ENCODE peak calls at places on chromosomes 4 and X, in four cellular contexts. One of them, this sample, is unnamed.

GRCh38 chr4:170675568-170676262 is 586.0 kb upstream of the AADAT start:
- DNase-seq in HCT116: no peak
- DNase-seq in K562: no peak
- DNase-seq in HepG2: no peak
- DNase-seq in this sample: no peak

GRCh38 chrX:120485562-120486520 is 16.7 kb upstream of the LAMP2 start:
- DNase-seq in HCT116: peak; percentile 80
- DNase-seq in K562: peak; percentile 59
- DNase-seq in HepG2: peak; percentile 94
- DNase-seq in this sample: peak; percentile 71

GRCh38 chr4:2830632-2831610 is 12.7 kb upstream of the ADD1 start:
- DNase-seq in HCT116: no peak
- DNase-seq in K562: no peak
- DNase-seq in HepG2: no peak
- DNase-seq in this sample: no peak

GRCh38 chr4:160159457-160159856 is 1056.6 kb downstream of the RAPGEF2 start:
- DNase-seq in HCT116: no peak
- DNase-seq in K562: no peak
- DNase-seq in HepG2: no peak
- DNase-seq in this sample: no peak

GRCh38 chrX:56728752-56729151 is 291 bp upstream of the NBDY start:
- DNase-seq in HCT116: no peak
- DNase-seq in K562: no peak
- DNase-seq in HepG2: no peak
- DNase-seq in this sample: no peak

GRCh38 chrX:139844163-139844562 is 88.7 kb downstream of the ATP11C start:
- DNase-seq in HCT116: no peak
- DNase-seq in K562: no peak
- DNase-seq in HepG2: no peak
- DNase-seq in this sample: no peak

GRCh38 chr4:55866973-55867574 is 13.6 kb downstream of the EXOC1 start:
- DNase-seq in HCT116: peak; percentile 51
- DNase-seq in K562: peak; percentile 47
- DNase-seq in HepG2: peak; percentile 65
- DNase-seq in this sample: no peak

GRCh38 chr4:44740201-44740600 is 13.8 kb upstream of the GNPDA2 start:
- DNase-seq in HCT116: no peak
- DNase-seq in K562: no peak
- DNase-seq in HepG2: no peak
- DNase-seq in this sample: no peak

GRCh38 chr4:138178566-138178965 is 63.6 kb downstream of the SLC7A11 start:
- DNase-seq in HCT116: no peak
- DNase-seq in K562: no peak
- DNase-seq in HepG2: no peak
- DNase-seq in this sample: no peak

GRCh38 chr4:152981842-152982241 is 45.7 kb downstream of the FHDC1 start:
- DNase-seq in HCT116: no peak
- DNase-seq in K562: no peak
- DNase-seq in HepG2: no peak
- DNase-seq in this sample: no peak

GRCh38 chrX:13816899-13817298 is at the start of gene GPM6B:
- DNase-seq in HCT116: no peak
- DNase-seq in K562: no peak
- DNase-seq in HepG2: no peak
- DNase-seq in this sample: no peak

GRCh38 chrX:39899059-39899458 is 198.7 kb downstream of the BCOR start:
- DNase-seq in HCT116: no peak
- DNase-seq in K562: no peak
- DNase-seq in HepG2: no peak
- DNase-seq in this sample: no peak

GRCh38 chr4:136709897-136710296 is 822.4 kb downstream of the PCDH18 start:
- DNase-seq in HCT116: no peak
- DNase-seq in K562: no peak
- DNase-seq in HepG2: no peak
- DNase-seq in this sample: no peak

GRCh38 chrX:115940888-115941332 is 229.6 kb upstream of the AGTR2 start:
- DNase-seq in HCT116: no peak
- DNase-seq in K562: no peak
- DNase-seq in HepG2: peak; percentile 83
- DNase-seq in this sample: no peak

GRCh38 chr4:104938624-104939023 is 208.1 kb upstream of the TET2 start:
- DNase-seq in HCT116: no peak
- DNase-seq in K562: no peak
- DNase-seq in HepG2: no peak
- DNase-seq in this sample: no peak

GRCh38 chr4:87493147-87493546 is 36.0 kb downstream of the SPARCL1 start:
- DNase-seq in HCT116: no peak
- DNase-seq in K562: no peak
- DNase-seq in HepG2: no peak
- DNase-seq in this sample: no peak

GRCh38 chr4:52638717-52639116 is 20.4 kb downstream of the USP46 start:
- DNase-seq in HCT116: no peak
- DNase-seq in K562: no peak
- DNase-seq in HepG2: no peak
- DNase-seq in this sample: no peak

GRCh38 chr4:98387345-98388017 is 126.3 kb downstream of the RAP1GDS1 start:
- DNase-seq in HCT116: no peak
- DNase-seq in K562: peak; percentile 9
- DNase-seq in HepG2: no peak
- DNase-seq in this sample: no peak

GRCh38 chr4:38013461-38014366 is 53.5 kb downstream of the PTTG2 start:
- DNase-seq in HCT116: peak; percentile 31
- DNase-seq in K562: no peak
- DNase-seq in HepG2: no peak
- DNase-seq in this sample: peak; percentile 10

GRCh38 chr4:109864134-109864533 is 16.2 kb downstream of the LRIT3 start:
- DNase-seq in HCT116: no peak
- DNase-seq in K562: no peak
- DNase-seq in HepG2: no peak
- DNase-seq in this sample: no peak

GRCh38 chr4:8198906-8199593 is at the start of gene SH3TC1:
- DNase-seq in HCT116: peak; percentile 46
- DNase-seq in K562: peak; percentile 58
- DNase-seq in HepG2: peak; percentile 86
- DNase-seq in this sample: no peak

GRCh38 chr4:102388636-102389035 is 43.4 kb upstream of the SLC39A8 start:
- DNase-seq in HCT116: no peak
- DNase-seq in K562: no peak
- DNase-seq in HepG2: no peak
- DNase-seq in this sample: no peak

GRCh38 chr4:184457530-184458249 is 16.7 kb downstream of the IRF2 start:
- DNase-seq in HCT116: no peak
- DNase-seq in K562: no peak
- DNase-seq in HepG2: no peak
- DNase-seq in this sample: no peak

GRCh38 chr4:1251773-1252066 is 2.8 kb upstream of the CTBP1 start:
- DNase-seq in HCT116: no peak
- DNase-seq in K562: no peak
- DNase-seq in HepG2: no peak
- DNase-seq in this sample: no peak

GRCh38 chr4:57131849-57132745 is 21.9 kb upstream of the IGFBP7 start:
- DNase-seq in HCT116: no peak
- DNase-seq in K562: no peak
- DNase-seq in HepG2: peak; percentile 18
- DNase-seq in this sample: no peak

GRCh38 chr4:148954011-148954749 is 512.0 kb upstream of the NR3C2 start:
- DNase-seq in HCT116: no peak
- DNase-seq in K562: no peak
- DNase-seq in HepG2: no peak
- DNase-seq in this sample: no peak

GRCh38 chr4:74161676-74162450 is 3.9 kb downstream of the MTHFD2L start:
- DNase-seq in HCT116: no peak
- DNase-seq in K562: no peak
- DNase-seq in HepG2: no peak
- DNase-seq in this sample: no peak

GRCh38 chrX:121161501-121161933 is 114.1 kb downstream of the GLUD2 start:
- DNase-seq in HCT116: no peak
- DNase-seq in K562: peak; percentile 68
- DNase-seq in HepG2: no peak
- DNase-seq in this sample: no peak

GRCh38 chrX:107577933-107578332 is 50.4 kb upstream of the PRPS1 start:
- DNase-seq in HCT116: no peak
- DNase-seq in K562: no peak
- DNase-seq in HepG2: no peak
- DNase-seq in this sample: no peak

GRCh38 chr4:88908003-88908402 is 149.0 kb downstream of the FAM13A start:
- DNase-seq in HCT116: no peak
- DNase-seq in K562: no peak
- DNase-seq in HepG2: no peak
- DNase-seq in this sample: no peak

GRCh38 chr4:147017081-147017480 is 71.4 kb upstream of the TTC29 start:
- DNase-seq in HCT116: no peak
- DNase-seq in K562: no peak
- DNase-seq in HepG2: no peak
- DNase-seq in this sample: no peak

GRCh38 chr4:5874811-5875465 is 17.9 kb downstream of the CRMP1 start:
- DNase-seq in HCT116: no peak
- DNase-seq in K562: no peak
- DNase-seq in HepG2: no peak
- DNase-seq in this sample: no peak

GRCh38 chr4:3328814-3329663 is 36.2 kb downstream of the RGS12 start:
- DNase-seq in HCT116: no peak
- DNase-seq in K562: no peak
- DNase-seq in HepG2: no peak
- DNase-seq in this sample: no peak

GRCh38 chr4:108313546-108314339 is 145.0 kb upstream of the LEF1 start:
- DNase-seq in HCT116: no peak
- DNase-seq in K562: no peak
- DNase-seq in HepG2: no peak
- DNase-seq in this sample: no peak

GRCh38 chr4:99334880-99335279 is 13.7 kb upstream of the ADH1B start:
- DNase-seq in HCT116: no peak
- DNase-seq in K562: no peak
- DNase-seq in HepG2: no peak
- DNase-seq in this sample: no peak

GRCh38 chr4:70544279-70544870 is 26.0 kb downstream of the AMTN start:
- DNase-seq in HCT116: peak; percentile 31
- DNase-seq in K562: peak; percentile 8
- DNase-seq in HepG2: peak; percentile 17
- DNase-seq in this sample: no peak

GRCh38 chrX:13287816-13288215 is 32.0 kb downstream of the ATXN3L start:
- DNase-seq in HCT116: no peak
- DNase-seq in K562: peak; percentile 19
- DNase-seq in HepG2: no peak
- DNase-seq in this sample: no peak

GRCh38 chr4:39698424-39699009 is 581 bp downstream of the UBE2K start:
- DNase-seq in HCT116: no peak
- DNase-seq in K562: no peak
- DNase-seq in HepG2: peak; percentile 25
- DNase-seq in this sample: no peak

GRCh38 chrX:49040376-49040955 is 2.7 kb downstream of the TFE3 start:
- DNase-seq in HCT116: no peak
- DNase-seq in K562: no peak
- DNase-seq in HepG2: no peak
- DNase-seq in this sample: no peak

GRCh38 chr4:65645185-65645584 is 25.1 kb downstream of the EPHA5 start:
- DNase-seq in HCT116: no peak
- DNase-seq in K562: no peak
- DNase-seq in HepG2: no peak
- DNase-seq in this sample: no peak

GRCh38 chr4:65651031-65651430 is 19.3 kb downstream of the EPHA5 start:
- DNase-seq in HCT116: no peak
- DNase-seq in K562: no peak
- DNase-seq in HepG2: no peak
- DNase-seq in this sample: no peak

GRCh38 chr4:65646136-65646535 is 24.2 kb downstream of the EPHA5 start:
- DNase-seq in HCT116: no peak
- DNase-seq in K562: no peak
- DNase-seq in HepG2: no peak
- DNase-seq in this sample: no peak
- TF ChIP-seq TCF7L2 in HCT116: no peak
- TF ChIP-seq TCF7L2 in K562: no peak
- TF ChIP-seq TCF7L2 in HepG2: no peak
- TF ChIP-seq TCF7L2 in this sample: no peak

GRCh38 chrX:7147978-7148824 is at the start of gene PUDP:
- DNase-seq in HCT116: peak; percentile 37
- DNase-seq in K562: peak; percentile 96
- DNase-seq in HepG2: peak; percentile 57
- DNase-seq in this sample: no peak
- TF ChIP-seq REST in HCT116: no peak
- TF ChIP-seq REST in K562: no peak
- TF ChIP-seq REST in HepG2: no peak
- TF ChIP-seq REST in this sample: no peak

GRCh38 chr4:175953960-175954521 is 111.6 kb upstream of the WDR17 start:
- DNase-seq in HCT116: no peak
- DNase-seq in K562: no peak
- DNase-seq in HepG2: no peak
- DNase-seq in this sample: no peak
- TF ChIP-seq CTCF in HCT116: peak; percentile 13
- TF ChIP-seq CTCF in K562: no peak
- TF ChIP-seq CTCF in HepG2: no peak
- TF ChIP-seq CTCF in this sample: no peak

DNA sequence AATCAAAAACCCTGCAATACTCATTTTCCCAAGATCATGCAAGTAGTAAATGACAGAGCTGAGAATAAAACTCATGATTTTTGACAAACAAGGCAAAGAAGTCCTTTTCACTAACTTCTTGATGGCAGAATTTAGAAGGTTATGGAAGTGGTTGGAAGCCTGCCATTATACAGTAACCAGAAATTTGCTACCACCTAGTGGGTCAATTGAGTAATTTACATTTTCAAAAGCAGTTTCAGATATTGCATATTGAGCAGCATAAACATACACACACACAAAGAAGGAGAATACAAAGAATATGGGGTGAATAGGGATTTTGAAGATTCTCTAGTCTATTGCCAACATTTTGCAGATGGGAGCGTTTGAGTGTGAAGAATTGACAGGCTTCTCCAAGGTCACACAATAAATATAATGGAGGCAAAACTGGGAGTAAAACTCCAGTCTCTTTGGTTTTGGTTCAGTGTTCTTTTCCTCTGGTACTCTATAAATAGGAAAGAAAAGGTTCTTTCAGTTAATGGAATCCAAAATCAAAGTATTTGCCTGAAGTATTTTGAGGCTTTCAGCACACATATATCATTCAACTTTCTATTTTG is 70.2 kb downstream of the GC start:
- DNase-seq in HCT116: peak; percentile 16
- DNase-seq in K562: peak; percentile 20
- DNase-seq in HepG2: peak; percentile 20
- DNase-seq in this sample: peak; percentile 12
- TF ChIP-seq TCF7L2 in HCT116: no peak
- TF ChIP-seq TCF7L2 in K562: no peak
- TF ChIP-seq TCF7L2 in HepG2: no peak
- TF ChIP-seq TCF7L2 in this sample: no peak